ENCODE peak calls at places on chromosomes 16 and 17, in eight cellular contexts. B, Q, J, U, R, O, F and P are unnamed samples.

GRCh38 chr16:77335652-77336234 is 99.1 kb downstream of the ADAMTS18 start:
- DNase-seq in B (no peak), U (no peak), F (no peak), Q (no peak), J (no peak), O (no peak), R (no peak), P (peak; percentile 13)

GRCh38 chr16:11087691-11088431 is 143.5 kb downstream of the CLEC16A start:
- DNase-seq in F (no peak), B (no peak), J (no peak), Q (peak; percentile 23), R (peak; percentile 25), O (peak; percentile 46), U (peak; percentile 40), P (no peak)

GRCh38 chr17:73284339-73284738 is 22.7 kb upstream of the CPSF4L start:
- DNase-seq in O (no peak), R (no peak), U (no peak), Q (no peak), F (peak; percentile 4), J (no peak), B (no peak), P (no peak)

GRCh38 chr17:27320222-27320560 is 26.3 kb downstream of the WSB1 start:
- DNase-seq in Q (no peak), U (no peak), O (no peak), F (no peak), R (no peak), J (no peak), B (no peak), P (no peak)

GRCh38 chr17:1013729-1014090 is 16.8 kb downstream of the TIMM22 start:
- DNase-seq in F (peak; percentile 40), R (no peak), O (no peak), Q (no peak), B (no peak), J (no peak), U (no peak), P (no peak)

GRCh38 chr17:12985431-12986285 is 32.2 kb downstream of the ELAC2 start:
- DNase-seq in U (peak; percentile 34), J (no peak), B (no peak), Q (no peak), O (no peak), F (no peak), R (no peak), P (no peak)

GRCh38 chr17:55795098-55795497 is 44.2 kb downstream of the PCTP start:
- DNase-seq in B (no peak), R (no peak), O (no peak), J (no peak), Q (no peak), U (no peak), F (no peak), P (peak; percentile 23)

GRCh38 chr16:84643180-84643583 is 5.1 kb upstream of the KLHL36 start:
- DNase-seq in J (peak; percentile 96), O (no peak), B (peak; percentile 47), R (no peak), U (peak; percentile 96), F (no peak), Q (no peak), P (peak; percentile 77)

GRCh38 chr17:6558276-6558675 is 1.9 kb upstream of the PITPNM3 start:
- DNase-seq in F (no peak), B (no peak), Q (no peak), R (no peak), U (no peak), J (no peak), O (no peak), P (no peak)

GRCh38 chr16:29985271-29985811 is 10.1 kb downstream of the HIRIP3 start:
- DNase-seq in R (no peak), F (peak; percentile 70), B (no peak), U (no peak), Q (no peak), O (no peak), J (no peak), P (no peak)

GRCh38 chr17:48626470-48627241 is 498 bp upstream of the HOXB9 start:
- DNase-seq in O (peak; percentile 47), R (no peak), Q (no peak), B (no peak), J (peak; percentile 40), U (no peak), F (no peak), P (peak; percentile 65)

GRCh38 chr17:68184141-68184571 is 63.7 kb upstream of the AMZ2 start:
- DNase-seq in F (no peak), J (no peak), O (no peak), R (no peak), Q (no peak), U (no peak), B (no peak), P (no peak)

GRCh38 chr16:35102780-35103403 is 1643.5 kb downstream of the TP53TG3F start:
- DNase-seq in Q (peak; percentile 3), R (no peak), O (peak; percentile 1), J (no peak), B (no peak), U (no peak), F (no peak), P (no peak)

GRCh38 chr17:7538891-7539290 is 10.0 kb upstream of the TNFSF12 start:
- DNase-seq in O (no peak), Q (no peak), F (no peak), U (peak; percentile 36), R (no peak), B (no peak), J (peak; percentile 27), P (no peak)

GRCh38 chr16:49474741-49475140 is 101.1 kb downstream of the C16orf78 start:
- DNase-seq in O (no peak), B (no peak), J (no peak), F (peak; percentile 56), Q (no peak), U (no peak), R (no peak), P (no peak)

GRCh38 chr17:81817758-81818147 is 13.8 kb downstream of the GCGR start:
- DNase-seq in O (no peak), F (no peak), U (no peak), Q (no peak), J (no peak), R (no peak), B (no peak), P (no peak)

GRCh38 chr16:66568355-66568754 is 2.1 kb downstream of the CMTM1 start:
- DNase-seq in F (no peak), U (peak; percentile 43), Q (no peak), O (no peak), J (peak; percentile 46), B (no peak), R (no peak), P (no peak)

GRCh38 chr17:10114931-10115535 is 83.4 kb downstream of the GAS7 start:
- DNase-seq in R (peak; percentile 66), O (peak; percentile 27), U (peak; percentile 95), Q (peak; percentile 4), J (peak; percentile 89), B (peak; percentile 79), F (peak; percentile 95), P (peak; percentile 46)

GRCh38 chr17:44307387-44308186 is 814 bp upstream of the RUNDC3A start:
- DNase-seq in R (no peak), F (no peak), J (peak; percentile 37), U (peak; percentile 54), B (no peak), Q (no peak), O (no peak), P (no peak)

GRCh38 chr17:57895382-57896060 is 45.7 kb upstream of the MRPS23 start:
- DNase-seq in B (no peak), R (no peak), O (no peak), F (peak; percentile 37), J (no peak), Q (no peak), U (no peak), P (no peak)

GRCh38 chr17:36072431-36073121 is 8.5 kb downstream of the CCL18 start:
- DNase-seq in F (peak; percentile 80), R (peak; percentile 45), J (peak; percentile 33), O (peak; percentile 77), Q (peak; percentile 55), B (no peak), U (peak; percentile 27), P (peak; percentile 30)

GRCh38 chr16:1554826-1555445 is 21.5 kb downstream of the TMEM204 start:
- DNase-seq in F (peak; percentile 72), J (no peak), R (no peak), U (no peak), Q (no peak), B (no peak), O (no peak), P (no peak)

GRCh38 chr16:19095699-19096098 is 18.1 kb upstream of the ITPRIPL2 start:
- DNase-seq in O (no peak), J (peak; percentile 28), B (no peak), R (no peak), F (no peak), U (no peak), Q (no peak), P (peak; percentile 86)

GRCh38 chr16:3876695-3877094 is 3.8 kb downstream of the CREBBP start:
- DNase-seq in B (no peak), U (peak; percentile 58), R (no peak), O (no peak), J (peak; percentile 63), F (no peak), Q (no peak), P (no peak)

GRCh38 chr16:57910726-57911125 is 60.2 kb downstream of the CNGB1 start:
- DNase-seq in Q (no peak), U (no peak), F (no peak), B (no peak), R (no peak), J (no peak), O (no peak), P (no peak)

GRCh38 chr17:43094129-43094834 is 30.9 kb downstream of the BRCA1 start:
- DNase-seq in F (no peak), B (no peak), R (no peak), Q (no peak), J (peak; percentile 46), U (peak; percentile 68), O (no peak), P (no peak)

GRCh38 chr17:8799851-8800212 is 667 bp upstream of the MFSD6L start:
- DNase-seq in F (no peak), Q (no peak), O (no peak), U (no peak), R (no peak), J (no peak), B (no peak), P (no peak)

GRCh38 chr16:59164461-59164860 is 430.3 kb upstream of the GOT2 start:
- DNase-seq in F (no peak), Q (no peak), O (no peak), U (peak; percentile 2), R (no peak), J (peak; percentile 4), B (no peak), P (no peak)

GRCh38 chr17:9170822-9171221 is 149.5 kb downstream of the NTN1 start:
- DNase-seq in R (no peak), F (no peak), Q (no peak), J (no peak), O (no peak), B (no peak), U (no peak), P (no peak)

GRCh38 chr16:75099738-75100615 is 16.6 kb downstream of the LDHD start:
- DNase-seq in Q (peak; percentile 42), F (peak; percentile 57), O (peak; percentile 49), U (peak; percentile 63), B (no peak), R (no peak), J (peak; percentile 36), P (no peak)

GRCh38 chr17:17870292-17870691 is 33.5 kb upstream of the SREBF1 start:
- DNase-seq in R (no peak), Q (peak; percentile 12), O (no peak), U (no peak), J (no peak), B (no peak), F (no peak), P (peak; percentile 31)

GRCh38 chr16:89847056-89847929 is 19.0 kb downstream of the SPIRE2 start:
- DNase-seq in O (no peak), Q (no peak), J (no peak), B (no peak), R (no peak), U (no peak), F (no peak), P (no peak)

GRCh38 chr17:41687828-41688640 is 651 bp upstream of the EIF1 start:
- DNase-seq in B (no peak), R (peak; percentile 44), U (peak; percentile 61), J (peak; percentile 71), O (peak; percentile 58), Q (peak; percentile 68), F (no peak), P (peak; percentile 46)

GRCh38 chr17:81086789-81087551 is 52.0 kb downstream of the BAIAP2 start:
- DNase-seq in Q (no peak), J (no peak), R (no peak), F (no peak), O (no peak), U (no peak), B (no peak), P (no peak)